ENCODE peak calls at places on chromosomes 13 and 19, in six cellular contexts. One of them, this sample, is unnamed.

GRCh38 chr13:78376033-78376432 is 227.3 kb downstream of the POU4F1 start:
- DNase-seq in fibroblast of the conjunctiva: no peak
- DNase-seq in WTC11: no peak
- DNase-seq in astrocyte: no peak
- DNase-seq in iris pigment epithelial cell: no peak
- DNase-seq in T-helper 2 cell: no peak
- DNase-seq in this sample: no peak

GRCh38 chr13:40352385-40352778 is 314.1 kb downstream of the FOXO1 start:
- DNase-seq in fibroblast of the conjunctiva: no peak
- DNase-seq in WTC11: no peak
- DNase-seq in astrocyte: no peak
- DNase-seq in iris pigment epithelial cell: peak; percentile 31
- DNase-seq in T-helper 2 cell: no peak
- DNase-seq in this sample: no peak

GRCh38 chr13:77892491-77892890 is 26.1 kb downstream of the EDNRB start:
- DNase-seq in fibroblast of the conjunctiva: no peak
- DNase-seq in WTC11: no peak
- DNase-seq in astrocyte: no peak
- DNase-seq in iris pigment epithelial cell: no peak
- DNase-seq in T-helper 2 cell: no peak
- DNase-seq in this sample: no peak

GRCh38 chr13:113651511-113652403 is 6.2 kb downstream of the ATP4B start:
- DNase-seq in fibroblast of the conjunctiva: no peak
- DNase-seq in WTC11: peak; percentile 9
- DNase-seq in astrocyte: no peak
- DNase-seq in iris pigment epithelial cell: no peak
- DNase-seq in T-helper 2 cell: peak; percentile 6
- DNase-seq in this sample: peak; percentile 9

GRCh38 chr19:12723643-12724426 is at the start of gene TNPO2:
- DNase-seq in fibroblast of the conjunctiva: peak; percentile 37
- DNase-seq in WTC11: peak; percentile 89
- DNase-seq in astrocyte: peak; percentile 54
- DNase-seq in iris pigment epithelial cell: peak; percentile 71
- DNase-seq in T-helper 2 cell: no peak
- DNase-seq in this sample: peak; percentile 87

GRCh38 chr13:46158983-46159382 is 23.0 kb downstream of the LCP1 start:
- DNase-seq in fibroblast of the conjunctiva: no peak
- DNase-seq in WTC11: no peak
- DNase-seq in astrocyte: no peak
- DNase-seq in iris pigment epithelial cell: no peak
- DNase-seq in T-helper 2 cell: no peak
- DNase-seq in this sample: no peak

GRCh38 chr13:99322297-99323103 is 15.3 kb upstream of the GPR183 start:
- DNase-seq in fibroblast of the conjunctiva: peak; percentile 51
- DNase-seq in WTC11: no peak
- DNase-seq in astrocyte: peak; percentile 92
- DNase-seq in iris pigment epithelial cell: peak; percentile 92
- DNase-seq in T-helper 2 cell: no peak
- DNase-seq in this sample: no peak

GRCh38 chr19:43538922-43539321 is 5.9 kb downstream of the ZNF575 start:
- DNase-seq in fibroblast of the conjunctiva: no peak
- DNase-seq in WTC11: no peak
- DNase-seq in astrocyte: no peak
- DNase-seq in iris pigment epithelial cell: no peak
- DNase-seq in T-helper 2 cell: no peak
- DNase-seq in this sample: no peak

GRCh38 chr19:41225238-41226052 is 6.4 kb downstream of the AXL start:
- DNase-seq in fibroblast of the conjunctiva: peak; percentile 95
- DNase-seq in WTC11: peak; percentile 63
- DNase-seq in astrocyte: peak; percentile 100
- DNase-seq in iris pigment epithelial cell: peak; percentile 98
- DNase-seq in T-helper 2 cell: no peak
- DNase-seq in this sample: no peak

GRCh38 chr19:17831419-17831888 is 10.1 kb upstream of the INSL3 start:
- DNase-seq in fibroblast of the conjunctiva: no peak
- DNase-seq in WTC11: peak; percentile 32
- DNase-seq in astrocyte: no peak
- DNase-seq in iris pigment epithelial cell: no peak
- DNase-seq in T-helper 2 cell: no peak
- DNase-seq in this sample: no peak

GRCh38 chr13:23469901-23470525 is 36.5 kb upstream of the SACS start:
- DNase-seq in fibroblast of the conjunctiva: peak; percentile 17
- DNase-seq in WTC11: no peak
- DNase-seq in astrocyte: peak; percentile 75
- DNase-seq in iris pigment epithelial cell: peak; percentile 92
- DNase-seq in T-helper 2 cell: no peak
- DNase-seq in this sample: no peak